ENCODE peak calls at places on chromosomes 11 and 22, in six cellular contexts. Z is NB4, W is endothelial cell of umbilical vein, N is A549, R is HepG2, U is GM12878. F is an unnamed sample.
A peak's percentile ranks its signal among the peaks of the same experiment; 100 is the strongest.

GRCh38 chr22:23777776-23778575 is 5.3 kb downstream of the MMP11 start:
- DNase-seq in U (no peak), Z (no peak), N (no peak), W (no peak), R (no peak), F (no peak)

GRCh38 chr22:21920341-21921183 is 32.1 kb downstream of the PPM1F start:
- DNase-seq in Z (no peak), W (no peak), N (no peak), R (no peak), U (no peak), F (no peak)

GRCh38 chr11:9759519-9760179 is 95.8 kb downstream of the SWAP70 start:
- DNase-seq in W (peak; percentile 99), N (peak; percentile 86), U (peak; percentile 74), R (peak; percentile 52), Z (peak; percentile 99), F (peak; percentile 45)

GRCh38 chr11:57647960-57648776 is 1.5 kb downstream of the YPEL4 start:
- DNase-seq in Z (peak; percentile 26), U (no peak), N (no peak), R (no peak), W (no peak), F (peak; percentile 89)

GRCh38 chr11:30911247-30911646 is 325.1 kb upstream of the MPPED2 start:
- DNase-seq in U (no peak), R (no peak), N (no peak), Z (no peak), W (no peak), F (no peak)

GRCh38 chr11:114989536-114989935 is 311.2 kb downstream of the NXPE2 start:
- DNase-seq in W (no peak), Z (no peak), N (no peak), U (no peak), R (no peak), F (no peak)

GRCh38 chr22:18012528-18012927 is 11.8 kb downstream of the MICAL3 start:
- DNase-seq in R (no peak), N (no peak), Z (no peak), U (no peak), W (no peak), F (no peak)

GRCh38 chr11:68386331-68386978 is 74.1 kb downstream of the LRP5 start:
- DNase-seq in Z (peak; percentile 31), R (no peak), N (no peak), W (no peak), U (no peak), F (no peak)

GRCh38 chr22:27212617-27213177 is 555.3 kb downstream of the MIAT start:
- DNase-seq in Z (peak; percentile 87), U (no peak), W (peak; percentile 96), R (no peak), N (peak; percentile 88), F (no peak)

GRCh38 chr11:134036484-134037092 is 32.3 kb upstream of the JAM3 start:
- DNase-seq in Z (no peak), R (no peak), N (no peak), U (no peak), W (no peak), F (no peak)

GRCh38 chr11:80621871-80622270 is 1181.0 kb upstream of the TENM4 start:
- DNase-seq in N (no peak), Z (no peak), U (no peak), R (no peak), W (no peak), F (no peak)

GRCh38 chr11:82722236-82722635 is 11.4 kb downstream of the FAM181B start:
- DNase-seq in U (no peak), Z (no peak), R (no peak), W (no peak), N (no peak), F (no peak)

GRCh38 chr22:40346178-40347064 is at the start of gene ADSL:
- DNase-seq in Z (peak; percentile 92), R (peak; percentile 79), U (peak; percentile 41), W (peak; percentile 85), N (peak; percentile 82), F (peak; percentile 84)

GRCh38 chr11:26578998-26579635 is 7.1 kb upstream of the MUC15 start:
- DNase-seq in R (no peak), Z (no peak), N (no peak), U (no peak), W (no peak), F (no peak)

GRCh38 chr11:125166347-125166841 is 1.8 kb downstream of the PKNOX2 start:
- DNase-seq in W (no peak), Z (no peak), R (no peak), U (no peak), N (no peak), F (no peak)

GRCh38 chr11:97938789-97939188 is 1082.0 kb upstream of the CNTN5 start:
- DNase-seq in Z (no peak), N (no peak), U (no peak), W (no peak), R (no peak), F (no peak)

GRCh38 chr11:102115557-102115956 is 5.3 kb downstream of the YAP1 start:
- DNase-seq in N (peak; percentile 85), Z (no peak), W (no peak), U (no peak), R (peak; percentile 96), F (no peak)

GRCh38 chr11:63862923-63863322 is 24.0 kb downstream of the MARK2 start:
- DNase-seq in U (no peak), W (peak; percentile 26), Z (peak; percentile 80), N (peak; percentile 71), R (peak; percentile 89), F (no peak)

GRCh38 chr11:131465746-131466145 is 95.3 kb downstream of the NTM start:
- DNase-seq in W (no peak), U (no peak), Z (peak; percentile 8), N (no peak), R (peak; percentile 6), F (peak; percentile 14)

GRCh38 chr11:128236506-128237498 is 350.6 kb downstream of the ETS1 start:
- DNase-seq in U (no peak), Z (no peak), W (no peak), R (no peak), N (no peak), F (no peak)

GRCh38 chr22:49617866-49618688 is 209.6 kb downstream of the BRD1 start:
- DNase-seq in Z (no peak), W (no peak), R (no peak), U (no peak), N (no peak), F (no peak)

GRCh38 chr11:63813563-63814382 is 517 bp downstream of the SPINDOC start:
- DNase-seq in Z (peak; percentile 85), W (peak; percentile 49), R (no peak), N (peak; percentile 39), U (no peak), F (peak; percentile 56)

GRCh38 chr11:5940748-5941147 is 1.3 kb upstream of the OR56A3 start:
- DNase-seq in R (no peak), W (no peak), N (no peak), Z (no peak), U (no peak), F (no peak)

GRCh38 chr11:114285599-114285998 is 10.6 kb upstream of the NNMT start:
- DNase-seq in R (no peak), Z (no peak), W (no peak), U (no peak), N (no peak), F (no peak)

GRCh38 chr11:72231396-72232259 is 7.1 kb downstream of the INPPL1 start:
- DNase-seq in R (no peak), N (no peak), Z (no peak), U (no peak), W (no peak), F (no peak)

GRCh38 chr11:133082453-133082781 is 449.9 kb downstream of the OPCML start:
- DNase-seq in R (no peak), W (no peak), Z (peak; percentile 53), N (no peak), U (no peak), F (no peak)

GRCh38 chr11:11230802-11231562 is 122.1 kb downstream of the CSNK2A3 start:
- DNase-seq in N (peak; percentile 18), Z (peak; percentile 22), U (peak; percentile 59), R (peak; percentile 4), W (no peak), F (peak; percentile 25)

GRCh38 chr11:130308925-130309324 is 5.8 kb downstream of the ZBTB44 start:
- DNase-seq in W (no peak), R (no peak), N (no peak), Z (no peak), U (no peak), F (peak; percentile 77)

GRCh38 chr22:49746065-49746464 is 81.6 kb downstream of the BRD1 start:
- DNase-seq in Z (no peak), N (no peak), R (no peak), U (no peak), W (no peak), F (no peak)

GRCh38 chr22:23086263-23086662 is 15.9 kb downstream of the GNAZ start:
- DNase-seq in Z (no peak), R (no peak), N (no peak), U (no peak), W (no peak), F (no peak)

GRCh38 chr11:120645639-120646038 is 134.1 kb downstream of the GRIK4 start:
- DNase-seq in R (no peak), Z (no peak), U (no peak), W (no peak), N (no peak), F (no peak)

GRCh38 chr11:40302669-40303068 is 1156.8 kb downstream of the LRRC4C start:
- DNase-seq in Z (no peak), U (no peak), N (no peak), W (peak; percentile 71), R (no peak), F (no peak)
- TF ChIP-seq MYC in Z (no peak), U (no peak), N (no peak), W (no peak), R (no peak), F (no peak)

GRCh38 chr11:40338739-40339138 is 1120.7 kb downstream of the LRRC4C start:
- DNase-seq in N (peak; percentile 8), U (no peak), Z (no peak), W (peak; percentile 82), R (no peak), F (no peak)
- TF ChIP-seq MYC in N (no peak), U (no peak), Z (no peak), W (no peak), R (no peak), F (no peak)

GRCh38 chr11:113201055-113201818 is 113.1 kb upstream of the TTC12 start:
- DNase-seq in R (no peak), Z (no peak), U (no peak), W (no peak), N (no peak), F (no peak)
- TF ChIP-seq MYC in R (no peak), Z (no peak), U (no peak), W (no peak), N (no peak), F (no peak)

DNA sequence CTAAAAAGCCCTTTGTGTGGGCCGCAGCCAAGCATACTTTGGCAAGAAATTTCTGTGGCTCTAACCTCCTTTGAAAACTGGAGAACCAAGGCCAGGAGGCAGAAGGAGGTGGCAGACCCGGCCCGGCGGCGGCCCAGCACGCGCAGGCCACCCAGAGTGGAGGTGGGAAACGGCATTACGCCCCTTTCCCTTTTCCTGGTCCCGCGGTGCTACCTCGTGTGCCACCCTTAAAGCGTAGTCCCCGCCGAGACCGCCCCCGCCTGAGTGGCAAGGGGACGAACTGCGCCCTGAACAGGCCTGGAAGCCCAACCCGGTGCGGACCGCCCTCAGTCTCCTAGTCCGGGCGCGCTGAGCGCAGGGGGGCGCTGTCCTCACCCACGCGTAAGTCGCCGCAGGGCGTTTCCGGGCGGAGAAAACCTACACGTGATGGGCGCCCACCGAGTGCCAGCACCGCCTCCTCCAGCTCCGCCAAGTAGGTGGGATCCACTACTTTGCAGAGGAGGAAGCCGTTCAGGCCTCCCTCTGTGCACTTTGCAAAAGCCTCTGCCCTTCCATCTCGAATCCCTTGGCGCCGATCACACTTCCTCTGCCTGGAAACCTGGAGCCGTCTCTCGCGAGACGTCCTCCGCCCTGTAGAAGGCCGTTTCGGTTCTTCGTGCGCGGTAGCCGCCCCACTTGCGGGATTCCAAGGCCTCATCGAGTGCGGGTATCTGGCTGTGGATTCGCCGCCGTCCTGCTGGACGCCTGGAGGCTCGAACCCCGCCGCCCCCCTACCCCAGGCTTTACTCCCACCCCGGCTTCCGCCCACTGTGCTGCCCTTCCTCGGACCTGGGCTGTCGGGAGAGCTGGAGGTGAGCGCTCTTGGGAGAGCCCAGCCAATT is at the start of gene ACCS:
- DNase-seq in Z (peak; percentile 98), W (peak; percentile 95), U (peak; percentile 70), N (peak; percentile 97), R (peak; percentile 51), F (peak; percentile 89)
- TF ChIP-seq MYC in Z (peak; percentile 91), W (no peak), U (no peak), N (peak; percentile 77), R (peak; percentile 65), F (peak; percentile 88)

F was measured in K562.